ENCODE peak calls at places on chromosomes 3 and 15, in five cellular contexts. J is amniotic stem cell, H is mucosa of gallbladder, N is A549, Y is AG08395. S is an unnamed sample.

GRCh38 chr3:33441322-33441976 is 1.2 kb upstream of the UBP1 start:
- DNase-seq in J (no peak), H (no peak), N (no peak), Y (no peak), S (no peak)

GRCh38 chr3:169822983-169823382 is 10.3 kb upstream of the LRRC34 start:
- DNase-seq in J (no peak), H (no peak), N (no peak), Y (no peak), S (no peak)

GRCh38 chr15:40600956-40601355 is 6.9 kb downstream of the KNL1 start:
- DNase-seq in J (no peak), H (no peak), N (no peak), Y (no peak), S (no peak)

GRCh38 chr15:33846862-33847261 is 121.4 kb upstream of the CHRM5 start:
- DNase-seq in J (no peak), H (no peak), N (no peak), Y (no peak), S (no peak)

GRCh38 chr3:56131976-56132590 is 336.2 kb downstream of the ERC2 start:
- DNase-seq in J (peak), H (peak), N (peak), Y (peak), S (peak)

GRCh38 chr15:31024979-31025378 is 33.6 kb upstream of the MTMR10 start:
- DNase-seq in J (no peak), H (no peak), N (no peak), Y (no peak), S (no peak)

GRCh38 chr15:101161656-101162055 is 90.2 kb downstream of the CHSY1 start:
- DNase-seq in J (no peak), H (no peak), N (no peak), Y (no peak), S (no peak)

GRCh38 chr15:68342351-68342750 is 64.8 kb downstream of the FEM1B start:
- DNase-seq in J (no peak), H (no peak), N (no peak), Y (no peak), S (no peak)

GRCh38 chr15:92605225-92605944 is 50.2 kb downstream of the FAM174B start:
- DNase-seq in J (no peak), H (no peak), N (no peak), Y (no peak), S (no peak)

GRCh38 chr3:19046440-19046839 is 101.9 kb upstream of the KCNH8 start:
- DNase-seq in J (no peak), H (no peak), N (peak), Y (no peak), S (no peak)

GRCh38 chr15:88802250-88802990 is 816 bp upstream of the ACAN start:
- DNase-seq in J (no peak), H (no peak), N (no peak), Y (no peak), S (no peak)

GRCh38 chr3:23508464-23508863 is 297.3 kb upstream of the UBE2E1 start:
- DNase-seq in J (no peak), H (no peak), N (no peak), Y (no peak), S (no peak)

GRCh38 chr15:101070502-101071273 is 151.5 kb downstream of the LRRK1 start:
- DNase-seq in J (peak), H (no peak), N (no peak), Y (peak), S (peak)